ENCODE peak calls at places on chromosomes 13 and 19, in nine cellular contexts. B, L, U, G, R, A, P, W and X are unnamed samples.

GRCh38 chr19:45097450-45097775 is 4.4 kb downstream of the PPP1R37 start:
- DNase-seq in B (no peak), L (no peak), U (no peak), G (no peak), R (no peak), A (no peak), P (no peak), W (no peak), X (no peak)

GRCh38 chr19:42111811-42112210 is 20.4 kb downstream of the POU2F2 start:
- DNase-seq in B (no peak), L (no peak), U (no peak), G (no peak), R (no peak), A (no peak), P (no peak), W (no peak), X (no peak)

GRCh38 chr13:94620286-94620896 is 18.7 kb downstream of the GPR180 start:
- DNase-seq in B (no peak), L (no peak), U (no peak), G (no peak), R (no peak), A (no peak), P (no peak), W (no peak), X (no peak)

GRCh38 chr13:107348931-107349330 is 781.0 kb upstream of the ARGLU1 start:
- DNase-seq in B (no peak), L (no peak), U (no peak), G (no peak), R (no peak), A (no peak), P (no peak), W (no peak), X (no peak)

GRCh38 chr13:73198888-73199497 is 140.2 kb downstream of the KLF5 start:
- DNase-seq in B (no peak), L (no peak), U (no peak), G (no peak), R (no peak), A (no peak), P (no peak), W (no peak), X (no peak)

GRCh38 chr13:51380269-51380668 is 40.8 kb downstream of the SERPINE3 start:
- DNase-seq in B (no peak), L (no peak), U (no peak), G (no peak), R (no peak), A (no peak), P (no peak), W (no peak), X (no peak)

GRCh38 chr19:30637926-30638325 is 265.7 kb downstream of the ZNF536 start:
- DNase-seq in B (no peak), L (no peak), U (no peak), G (no peak), R (no peak), A (no peak), P (no peak), W (no peak), X (no peak)

GRCh38 chr13:73428706-73429105 is 369.9 kb downstream of the KLF5 start:
- DNase-seq in B (no peak), L (no peak), U (no peak), G (no peak), R (no peak), A (no peak), P (no peak), W (no peak), X (no peak)

GRCh38 chr13:97030705-97031452 is 36.6 kb upstream of the OXGR1 start:
- DNase-seq in B (no peak), L (no peak), U (no peak), G (no peak), R (no peak), A (no peak), P (no peak), W (no peak), X (no peak)

GRCh38 chr13:94063096-94063495 is 416.4 kb downstream of the DCT start:
- DNase-seq in B (no peak), L (no peak), U (no peak), G (no peak), R (no peak), A (no peak), P (no peak), W (no peak), X (no peak)

GRCh38 chr19:13953021-13953531 is 767 bp downstream of the DCAF15 start:
- DNase-seq in B (no peak), L (no peak), U (no peak), G (no peak), R (no peak), A (peak; percentile 76), P (no peak), W (peak; percentile 21), X (peak; percentile 66)
- TF ChIP-seq POLR2A in B (no peak), L (no peak), U (no peak), G (no peak), R (no peak), A (peak; percentile 72), P (peak; percentile 22), W (peak; percentile 16), X (no peak)

GRCh38 chr13:111597041-111598017 is 276.9 kb downstream of the TEX29 start:
- DNase-seq in B (peak; percentile 71), L (no peak), U (no peak), G (peak; percentile 61), R (no peak), A (no peak), P (no peak), W (no peak), X (no peak)

GRCh38 chr13:111598751-111599150 is 278.3 kb downstream of the TEX29 start:
- DNase-seq in B (peak; percentile 34), L (no peak), U (no peak), G (no peak), R (no peak), A (no peak), P (no peak), W (no peak), X (no peak)

GRCh38 chr13:111595791-111596190 is 275.3 kb downstream of the TEX29 start:
- DNase-seq in B (peak; percentile 67), L (no peak), U (no peak), G (no peak), R (no peak), A (no peak), P (no peak), W (no peak), X (no peak)

GRCh38 chr13:111602874-111603273 is 282.4 kb downstream of the TEX29 start:
- DNase-seq in B (no peak), L (no peak), U (no peak), G (no peak), R (no peak), A (no peak), P (no peak), W (no peak), X (no peak)

DNA sequence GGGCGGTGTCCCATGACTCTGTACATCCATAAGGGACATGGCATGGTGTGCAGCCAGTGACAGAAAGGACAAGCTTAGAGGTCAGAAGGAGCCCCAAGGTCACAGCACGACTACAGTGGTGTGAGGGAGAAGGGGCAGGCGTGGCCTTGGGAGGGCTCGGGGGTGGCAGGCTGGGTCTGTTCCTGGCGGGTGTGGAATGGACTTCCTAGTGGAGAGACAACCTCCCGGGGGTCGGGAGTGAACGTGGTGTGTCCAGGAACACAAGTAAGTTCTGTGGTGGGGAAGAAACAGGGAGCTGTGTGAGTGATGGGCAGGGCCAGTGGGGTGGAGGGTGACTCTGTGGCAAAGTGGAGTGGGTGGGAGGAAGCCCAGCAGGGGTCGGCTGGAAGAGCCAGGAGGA is 279.3 kb downstream of the TEX29 start:
- DNase-seq in B (no peak), L (no peak), U (no peak), G (no peak), R (no peak), A (no peak), P (no peak), W (no peak), X (no peak)
- H3K4me1 ChIP-seq in B (no peaks in the 10 kb centered on the region), L (no peaks in the 10 kb centered on the region), U (peaks cover 3% of the 10 kb centered on the region), G (no peaks in the 10 kb centered on the region), R (no peaks in the 10 kb centered on the region), A (no peaks in the 10 kb centered on the region), P (no peaks in the 10 kb centered on the region), W (no peaks in the 10 kb centered on the region), X (no peaks in the 10 kb centered on the region)

GRCh38 chr19:50002386-50002960 is 22.7 kb downstream of the VRK3 start:
- DNase-seq in B (no peak), L (no peak), U (no peak), G (no peak), R (no peak), A (no peak), P (no peak), W (no peak), X (no peak)

GRCh38 chr19:50001775-50002174 is 23.4 kb downstream of the VRK3 start:
- DNase-seq in B (no peak), L (no peak), U (no peak), G (no peak), R (no peak), A (no peak), P (no peak), W (no peak), X (no peak)

GRCh38 chr19:50003254-50003788 is 21.9 kb downstream of the VRK3 start:
- DNase-seq in B (no peak), L (no peak), U (no peak), G (no peak), R (no peak), A (no peak), P (no peak), W (no peak), X (no peak)

GRCh38 chr19:50005428-50005827 is 19.7 kb downstream of the VRK3 start:
- DNase-seq in B (no peak), L (no peak), U (no peak), G (no peak), R (no peak), A (no peak), P (no peak), W (no peak), X (no peak)

GRCh38 chr19:50003810-50004419 is 21.3 kb downstream of the VRK3 start:
- DNase-seq in B (no peak), L (no peak), U (no peak), G (no peak), R (peak; percentile 57), A (peak; percentile 15), P (no peak), W (no peak), X (peak; percentile 83)
- H3K27ac ChIP-seq in B (peak overlapping the region; percentile 30), L (no peak overlapping the region), U (no peak overlapping the region), G (no peak overlapping the region), R (peak overlapping the region; percentile 71), A (peak overlapping the region; percentile 69), P (no peak overlapping the region), W (peak overlapping the region; percentile 41), X (peak overlapping the region; percentile 80)

DNA sequence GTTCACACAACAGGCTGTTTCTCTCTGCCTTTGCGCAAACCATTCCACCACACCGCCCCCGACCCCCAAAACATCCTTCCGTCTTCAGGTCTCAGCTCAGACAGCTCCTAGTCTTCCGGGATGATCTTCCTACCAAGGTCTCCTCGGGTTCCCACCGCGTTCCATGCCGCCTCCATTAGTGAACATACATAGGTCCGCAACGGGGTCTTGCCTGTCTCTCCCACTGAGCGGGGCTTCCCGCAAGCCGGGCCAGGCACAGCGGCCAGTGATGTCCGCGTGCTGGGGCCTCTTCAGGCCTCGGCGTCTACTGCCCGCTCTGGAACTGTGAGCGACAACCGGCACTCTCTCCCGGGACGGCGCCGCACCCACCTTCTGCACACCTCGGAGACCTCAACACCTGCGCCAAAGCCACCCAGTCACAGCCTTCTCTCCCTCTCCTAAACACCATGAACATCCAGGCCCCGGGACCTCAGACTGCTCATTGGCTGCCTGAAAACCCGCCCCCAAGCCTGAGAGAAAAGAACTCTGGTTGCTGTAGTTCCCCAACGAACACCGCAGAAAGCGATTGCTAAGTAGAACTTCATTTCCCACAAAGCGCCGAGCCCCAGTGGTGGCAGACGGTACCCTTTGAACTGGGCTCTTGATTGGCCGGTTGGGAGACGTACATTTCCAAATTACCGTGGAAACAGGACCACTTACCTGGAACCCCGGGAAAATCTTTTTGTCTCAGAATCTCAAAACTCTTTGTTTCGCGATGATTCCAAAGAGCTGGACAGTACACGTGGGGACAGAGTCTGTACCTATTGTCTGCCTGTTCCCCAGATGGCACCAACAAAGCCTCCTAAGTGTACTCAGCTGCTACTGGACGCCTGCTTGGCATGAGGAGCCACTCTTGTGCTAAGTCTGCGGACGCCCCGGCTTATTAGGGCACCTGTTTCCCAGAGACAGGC is 9.5 kb downstream of the DYRK1B start:
- DNase-seq in B (peak; percentile 94), L (peak; percentile 92), U (peak; percentile 92), G (peak; percentile 94), R (peak; percentile 88), A (peak; percentile 91), P (peak; percentile 95), W (peak; percentile 95), X (peak; percentile 96)
- TF ChIP-seq POLR2A in B (no peak), L (peak; percentile 18), U (peak; percentile 83), G (no peak), R (peak; percentile 48), A (peak; percentile 64), P (peak; percentile 43), W (peak; percentile 64), X (no peak)